ENCODE peak calls at places on chromosomes 4 and X, in ten cellular contexts. R is brain microvascular endothelial cell, N is neuronal stem cell, O is vagina, D is Panc1, Q is HCT116, V is H7, P is SK-N-SH, L is cardiac muscle cell, X is ovary. S is an unnamed sample. For H3K36me3 and H3K27me3, the result is how much of the 10 kb centered on the place peaks cover.

GRCh38 chr4:170087163-170087700 is 2.5 kb downstream of the AADAT start:
- DNase-seq in X (no peak), N (no peak), O (no peak), Q (no peak), L (no peak), P (no peak), D (no peak), V (no peak), R (no peak), S (no peak)

GRCh38 chr4:87461281-87461700 is 38.9 kb downstream of the NUDT9 start:
- DNase-seq in P (no peak), R (peak), N (no peak), X (no peak), L (no peak), D (no peak), V (no peak), O (no peak), Q (no peak), S (no peak)

GRCh38 chr4:141140271-141141205 is 7.3 kb upstream of the RNF150 start:
- DNase-seq in L (no peak), P (no peak), V (no peak), Q (no peak), X (no peak), O (no peak), D (no peak), N (no peak), R (no peak), S (no peak)

GRCh38 chr4:151801547-151802516 is 41.0 kb upstream of the GATB start:
- DNase-seq in P (peak), V (peak), N (peak), L (no peak), D (peak), R (peak), O (no peak), Q (peak), X (no peak), S (no peak)

GRCh38 chr4:121064482-121064881 is 7.9 kb downstream of the NDNF start:
- DNase-seq in N (no peak), O (no peak), P (no peak), X (no peak), D (no peak), V (no peak), Q (no peak), R (no peak), L (no peak), S (no peak)

GRCh38 chr4:157739237-157739636 is 433.6 kb downstream of the GASK1B start:
- DNase-seq in V (no peak), D (no peak), R (peak), O (no peak), P (no peak), X (no peak), L (no peak), Q (no peak), N (no peak), S (no peak)

GRCh38 chrX:68307767-68308166 is 125.5 kb downstream of the OPHN1 start:
- DNase-seq in P (no peak), O (no peak), R (peak), L (no peak), N (no peak), Q (peak), V (no peak), D (no peak), X (no peak), S (no peak)

GRCh38 chr4:17492058-17492741 is 19.7 kb downstream of the QDPR start:
- DNase-seq in N (no peak), O (no peak), X (no peak), L (no peak), P (peak), V (no peak), Q (no peak), D (no peak), R (no peak), S (no peak)

GRCh38 chr4:122458625-122459024 is 2.1 kb upstream of the IL2 start:
- DNase-seq in Q (no peak), R (peak), P (no peak), N (no peak), V (no peak), X (no peak), O (no peak), D (peak), L (peak), S (no peak)

GRCh38 chr4:80014531-80014930 is 58.5 kb downstream of the ANTXR2 start:
- DNase-seq in D (no peak), X (no peak), O (no peak), Q (no peak), N (no peak), R (peak), V (no peak), P (no peak), L (no peak), S (no peak)

GRCh38 chrX:46687619-46688018 is 71.3 kb downstream of the SLC9A7 start:
- DNase-seq in X (no peak), R (no peak), N (no peak), P (no peak), V (no peak), O (no peak), D (no peak), Q (no peak), L (no peak), S (no peak)

GRCh38 chrX:38881727-38882126 is 80.5 kb downstream of the MID1IP1 start:
- DNase-seq in X (no peak), V (no peak), O (no peak), R (no peak), D (no peak), P (no peak), L (no peak), Q (no peak), N (no peak), S (no peak)
- H3K36me3 ChIP-seq in X (under half), V (under half), O (under half), R (under half), D (under half), P (under half), L (under half), Q (under half), N (under half), S (under half)

DNA sequence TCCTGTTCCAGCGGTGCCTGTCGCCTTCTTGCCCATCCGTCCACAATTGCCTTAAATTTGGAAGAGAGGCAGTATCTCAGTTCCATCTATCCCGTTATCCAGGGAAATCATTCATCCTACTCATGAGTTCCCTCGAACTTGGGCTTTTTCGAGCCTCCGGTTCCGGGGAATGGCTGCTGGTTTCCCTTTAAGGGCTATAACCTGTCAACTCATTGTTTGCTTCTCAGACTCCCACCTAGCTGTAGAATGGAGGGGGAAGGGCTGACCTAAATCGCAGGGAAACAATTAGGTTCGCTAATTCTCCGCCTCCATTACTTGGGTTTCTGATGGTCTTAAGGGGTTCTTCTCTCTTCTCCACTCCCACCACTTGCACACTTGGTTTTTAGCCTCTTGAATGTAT is 1.2 kb downstream of the UCHL1 start:
- DNase-seq in L (no peak), X (no peak), N (no peak), O (no peak), Q (no peak), D (no peak), P (peak), R (no peak), V (peak), S (no peak)
- H3K27me3 ChIP-seq in L (under half), X (under half), N (under half), O (under half), Q (under half), D (under half), P (under half), R (under half), V (under half), S (half or more)

GRCh38 chr4:7023901-7024300 is 19.3 kb upstream of the TADA2B start:
- DNase-seq in D (no peak), R (no peak), N (no peak), Q (no peak), L (no peak), P (no peak), V (no peak), O (no peak), X (no peak), S (no peak)

GRCh38 chr4:7023486-7023885 is 19.7 kb upstream of the TADA2B start:
- DNase-seq in O (no peak), X (no peak), L (no peak), P (no peak), V (no peak), N (no peak), Q (no peak), R (no peak), D (no peak), S (no peak)

GRCh38 chr4:7026107-7026506 is 17.1 kb upstream of the TADA2B start:
- DNase-seq in L (no peak), V (no peak), D (no peak), O (no peak), Q (no peak), R (no peak), X (no peak), P (no peak), N (no peak), S (no peak)

GRCh38 chr4:7025040-7025602 is 18.1 kb upstream of the TADA2B start:
- DNase-seq in R (no peak), V (peak), D (no peak), Q (no peak), N (no peak), X (no peak), L (no peak), O (no peak), P (no peak), S (no peak)

DNA sequence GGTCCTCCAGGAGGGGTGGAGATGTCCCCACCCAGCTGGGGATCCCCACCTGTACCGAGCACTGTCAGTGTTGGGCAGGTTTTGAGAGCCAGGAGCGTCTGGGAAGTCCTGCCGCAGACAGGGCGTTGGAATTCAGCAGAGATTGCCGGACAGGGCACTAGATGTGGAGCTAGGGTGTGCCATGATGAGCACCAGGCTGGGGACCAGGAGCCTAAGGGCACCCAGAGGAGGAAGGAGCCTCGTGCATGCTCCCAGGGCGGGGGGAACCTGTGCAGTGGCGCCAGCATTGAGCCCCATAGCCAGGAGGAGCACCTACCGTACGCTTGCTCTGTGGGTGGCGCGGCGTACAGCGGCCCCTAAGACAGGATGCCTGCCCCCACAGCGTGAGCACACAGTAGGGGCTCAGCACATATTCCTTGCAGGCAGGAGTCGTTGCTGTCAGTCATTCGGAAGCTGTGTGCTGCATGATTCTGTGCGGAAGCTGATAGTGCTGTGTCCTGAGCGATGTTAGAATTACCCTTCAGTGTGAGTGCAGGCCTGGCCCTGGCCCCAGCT is 18.8 kb upstream of the TADA2B start:
- DNase-seq in P (no peak), R (no peak), L (no peak), N (no peak), Q (no peak), X (no peak), D (no peak), V (peak), O (no peak), S (no peak)
- H3K36me3 ChIP-seq in P (under half), R (under half), L (under half), N (under half), Q (under half), X (under half), D (under half), V (under half), O (under half), S (under half)

GRCh38 chr4:144645621-144646522 is at the start of gene HHIP:
- DNase-seq in N (no peak), O (no peak), Q (no peak), L (peak), P (peak), X (peak), R (peak), D (no peak), V (peak), S (no peak)

GRCh38 chr4:144645102-144645469 is 870 bp upstream of the HHIP start:
- DNase-seq in P (peak), R (no peak), O (no peak), Q (no peak), N (no peak), V (no peak), D (no peak), L (no peak), X (peak), S (no peak)

GRCh38 chr4:144646523-144647094 is 653 bp downstream of the HHIP start:
- DNase-seq in V (peak), R (no peak), P (peak), Q (no peak), L (peak), N (no peak), O (no peak), X (peak), D (no peak), S (no peak)

GRCh38 chr4:144647095-144647959 is 1.4 kb downstream of the HHIP start:
- DNase-seq in R (peak), D (no peak), X (no peak), O (no peak), P (peak), Q (no peak), V (peak), N (no peak), L (no peak), S (no peak)

GRCh38 chr4:144644368-144645101 is 1.4 kb upstream of the HHIP start:
- DNase-seq in P (no peak), V (no peak), X (no peak), D (no peak), O (no peak), R (no peak), L (no peak), N (no peak), Q (no peak), S (no peak)
- H3K27me3 ChIP-seq in P (under half), V (under half), X (under half), D (under half), O (under half), R (under half), L (half or more), N (under half), Q (under half), S (under half)

GRCh38 chrX:153961292-153961691 is 10.3 kb downstream of the HCFC1 start:
- DNase-seq in O (no peak), V (no peak), D (no peak), L (no peak), R (no peak), P (no peak), N (no peak), Q (no peak), X (no peak), S (no peak)
- H3K36me3 ChIP-seq in O (under half), V (under half), D (under half), L (under half), R (half or more), P (under half), N (under half), Q (under half), X (under half), S (half or more)